ENCODE peak calls at places on chromosomes 7 and 10, in six cellular contexts. E is GM13977, I is upper lobe of right lung, L is T-helper 2 cell, P is NCI-H1105 treated with DMSO at 0.1 percent for 48 hours, G is GM12891. A is an unnamed sample.

GRCh38 chr10:24449334-24449740 is 240.4 kb downstream of the KIAA1217 start:
- DNase-seq in I (no peak), P (no peak), L (no peak), E (peak; percentile 15), G (no peak), A (no peak)

GRCh38 chr10:18473424-18474110 is 177.8 kb downstream of the NSUN6 start:
- DNase-seq in P (no peak), E (no peak), G (no peak), I (no peak), L (no peak), A (no peak)

GRCh38 chr10:4066581-4067403 is 281.8 kb upstream of the KLF6 start:
- DNase-seq in G (no peak), L (no peak), I (no peak), P (no peak), E (no peak), A (no peak)

GRCh38 chr7:138551102-138551501 is 91.0 kb downstream of the TRIM24 start:
- DNase-seq in G (no peak), E (no peak), I (no peak), L (no peak), P (no peak), A (no peak)

GRCh38 chr7:77497079-77497478 is 40.0 kb upstream of the PTPN12 start:
- DNase-seq in I (no peak), E (no peak), P (peak; percentile 64), G (no peak), L (no peak), A (no peak)

GRCh38 chr7:155282671-155283070 is 15.0 kb upstream of the INSIG1 start:
- DNase-seq in P (no peak), G (no peak), E (no peak), L (no peak), I (peak; percentile 73), A (no peak)

GRCh38 chr7:25946181-25946580 is 205.8 kb upstream of the NFE2L3 start:
- DNase-seq in G (no peak), E (no peak), L (no peak), P (no peak), I (no peak), A (no peak)

GRCh38 chr10:72830625-72831024 is 62.9 kb upstream of the OIT3 start:
- DNase-seq in G (no peak), I (no peak), P (no peak), L (no peak), E (no peak), A (no peak)

GRCh38 chr7:116528008-116528789 is 3.4 kb downstream of the CAV1 start:
- DNase-seq in L (no peak), G (no peak), E (no peak), I (no peak), P (no peak), A (no peak)

GRCh38 chr10:33723181-33723580 is 388.7 kb upstream of the NRP1 start:
- DNase-seq in P (no peak), I (no peak), E (no peak), G (no peak), L (no peak), A (no peak)

GRCh38 chr7:107996072-107996824 is 6.7 kb downstream of the LAMB1 start:
- DNase-seq in G (no peak), L (no peak), I (no peak), P (no peak), E (no peak), A (no peak)

GRCh38 chr7:30674876-30675275 is 7.4 kb downstream of the CRHR2 start:
- DNase-seq in I (no peak), P (no peak), E (no peak), G (no peak), L (no peak), A (no peak)

GRCh38 chr10:129440722-129441316 is 26.2 kb upstream of the MGMT start:
- DNase-seq in E (no peak), P (no peak), G (no peak), L (no peak), I (no peak), A (no peak)

GRCh38 chr10:31322647-31323046 is 3.6 kb downstream of the ZEB1 start:
- DNase-seq in E (peak; percentile 22), I (no peak), L (no peak), G (no peak), P (peak; percentile 19), A (no peak)

GRCh38 chr10:129541748-129542487 is 74.9 kb downstream of the MGMT start:
- DNase-seq in L (no peak), E (no peak), G (no peak), I (no peak), P (no peak), A (no peak)

GRCh38 chr7:132709971-132710567 is 133.8 kb upstream of the PLXNA4 start:
- DNase-seq in L (no peak), E (peak; percentile 21), I (no peak), P (no peak), G (no peak), A (no peak)

GRCh38 chr10:37712489-37713131 is 144.8 kb downstream of the ZNF248 start:
- DNase-seq in E (no peak), L (no peak), I (no peak), P (no peak), G (no peak), A (no peak)

GRCh38 chr10:7853892-7854289 is 35.6 kb downstream of the TAF3 start:
- DNase-seq in E (no peak), I (no peak), L (no peak), G (no peak), P (no peak), A (no peak)

GRCh38 chr10:91838199-91838598 is 40.0 kb downstream of the TNKS2 start:
- DNase-seq in I (no peak), P (no peak), L (no peak), E (no peak), G (no peak), A (no peak)

GRCh38 chr10:8402469-8403074 is 348.1 kb downstream of the GATA3 start:
- DNase-seq in L (peak; percentile 17), E (no peak), I (no peak), G (no peak), P (no peak), A (no peak)

A was measured in 8988T.